ENCODE peak calls at places on chromosome 2, in seven cellular contexts. C is endodermal cell, F is BE2C, D is HL-60, B is tibial nerve, M is AG10803, G is epithelial cell of esophagus. O is an unnamed sample.

GRCh38 chr2:237319086-237319820 is 94.7 kb downstream of the COL6A3 start:
- DNase-seq in C (no peak), M (no peak), F (no peak), B (no peak), D (no peak), G (no peak), O (no peak)

GRCh38 chr2:64120928-64121327 is 23.3 kb downstream of the PELI1 start:
- DNase-seq in B (no peak), C (no peak), M (no peak), F (no peak), G (peak), D (no peak), O (no peak)

GRCh38 chr2:8543412-8544167 is 138.3 kb upstream of the ID2 start:
- DNase-seq in C (peak), M (peak), D (peak), F (peak), B (no peak), G (no peak), O (peak)

GRCh38 chr2:28432362-28432761 is 39.7 kb downstream of the FOSL2 start:
- DNase-seq in M (no peak), F (no peak), B (no peak), C (no peak), D (no peak), G (no peak), O (no peak)

GRCh38 chr2:124692707-124693106 is 667.6 kb downstream of the CNTNAP5 start:
- DNase-seq in C (no peak), D (no peak), G (no peak), M (no peak), B (peak), F (no peak), O (no peak)

GRCh38 chr2:8247905-8248622 is 433.8 kb upstream of the ID2 start:
- DNase-seq in G (no peak), M (peak), C (peak), D (no peak), F (no peak), B (peak), O (no peak)

GRCh38 chr2:168431301-168432024 is 24.6 kb upstream of the CERS6 start:
- DNase-seq in G (no peak), F (no peak), C (no peak), B (no peak), M (no peak), D (no peak), O (no peak)

GRCh38 chr2:218293715-218294429 is 1.6 kb upstream of the TMBIM1 start:
- DNase-seq in D (peak), M (no peak), C (no peak), B (no peak), G (peak), F (no peak), O (no peak)

GRCh38 chr2:9897331-9897737 is 54.1 kb downstream of the TAF1B start:
- DNase-seq in C (no peak), B (peak), D (peak), F (peak), G (peak), M (peak), O (peak)

GRCh38 chr2:122218596-122218995 is 463.1 kb downstream of the TSN start:
- DNase-seq in M (no peak), D (no peak), G (no peak), F (no peak), C (no peak), B (no peak), O (no peak)

GRCh38 chr2:73020306-73020656 is 51.2 kb downstream of the SFXN5 start:
- DNase-seq in G (no peak), B (no peak), F (no peak), M (no peak), C (no peak), D (no peak), O (peak)

GRCh38 chr2:16522031-16522818 is 143.4 kb downstream of the CYRIA start:
- DNase-seq in G (no peak), M (no peak), D (no peak), C (no peak), B (no peak), F (no peak), O (no peak)

GRCh38 chr2:74919827-74920226 is 38.6 kb upstream of the POLE4 start:
- DNase-seq in G (peak), B (peak), F (peak), D (peak), C (peak), M (no peak), O (peak)

GRCh38 chr2:130393318-130393910 is 37.6 kb downstream of the PTPN18 start:
- DNase-seq in F (no peak), G (peak), C (peak), B (no peak), M (no peak), D (no peak), O (no peak)

GRCh38 chr2:227325056-227325823 is at the start of gene MFF:
- DNase-seq in G (peak), F (peak), D (peak), B (peak), C (peak), M (peak), O (peak)

GRCh38 chr2:197097578-197098366 is 171.3 kb upstream of the PGAP1 start:
- DNase-seq in F (no peak), D (no peak), G (peak), M (peak), C (no peak), B (no peak), O (no peak)

GRCh38 chr2:14632133-14632936 is at the start of gene LRATD1:
- DNase-seq in D (no peak), G (peak), C (peak), M (peak), F (peak), B (peak), O (peak)

GRCh38 chr2:235560345-235560744 is 66.5 kb downstream of the AGAP1 start:
- DNase-seq in C (no peak), B (no peak), F (no peak), G (no peak), M (no peak), D (no peak), O (no peak)

GRCh38 chr2:144660518-144661316 is 140.8 kb upstream of the ZEB2 start:
- DNase-seq in C (no peak), G (peak), D (peak), M (peak), F (no peak), B (no peak), O (no peak)

GRCh38 chr2:152434395-152435182 is 99.6 kb downstream of the FMNL2 start:
- DNase-seq in G (no peak), M (no peak), B (no peak), D (no peak), F (no peak), C (no peak), O (no peak)

GRCh38 chr2:1650474-1650872 is 93.8 kb downstream of the PXDN start:
- DNase-seq in B (no peak), D (no peak), M (no peak), G (no peak), F (no peak), C (no peak), O (no peak)

GRCh38 chr2:200741468-200742202 is 70.1 kb upstream of the BZW1 start:
- DNase-seq in F (no peak), C (peak), M (peak), D (no peak), B (no peak), G (no peak), O (no peak)

GRCh38 chr2:60602828-60603532 is 49.5 kb upstream of the BCL11A start:
- DNase-seq in B (no peak), C (no peak), F (no peak), D (no peak), M (no peak), G (peak), O (no peak)

GRCh38 chr2:28152585-28153284 is 239.9 kb upstream of the FOSL2 start:
- DNase-seq in G (peak), C (no peak), M (peak), D (no peak), B (no peak), F (no peak), O (no peak)

GRCh38 chr2:7660816-7661215 is 743.6 kb downstream of the RNF144A start:
- DNase-seq in M (no peak), G (no peak), C (no peak), B (no peak), D (no peak), F (no peak), O (no peak)

GRCh38 chr2:110101280-110101844 is 14.3 kb downstream of the MALL start:
- DNase-seq in F (peak), G (peak), M (peak), D (no peak), B (peak), C (peak), O (peak)

GRCh38 chr2:135299656-135300244 is 231.3 kb downstream of the ZRANB3 start:
- DNase-seq in B (no peak), M (peak), C (no peak), G (peak), F (no peak), D (no peak), O (no peak)

GRCh38 chr2:38233231-38233983 is 143.7 kb downstream of the ATL2 start:
- DNase-seq in G (peak), D (no peak), M (peak), F (no peak), B (no peak), C (no peak), O (peak)

GRCh38 chr2:197054437-197054836 is 127.9 kb upstream of the PGAP1 start:
- DNase-seq in D (no peak), G (peak), F (no peak), C (no peak), M (no peak), B (no peak), O (no peak)

GRCh38 chr2:191178066-191178701 is 27.4 kb upstream of the STAT4 start:
- DNase-seq in B (no peak), C (no peak), G (peak), D (no peak), M (no peak), F (no peak), O (no peak)

GRCh38 chr2:101063753-101064502 is 61.8 kb downstream of the RPL31 start:
- DNase-seq in G (peak), C (no peak), B (no peak), M (peak), F (no peak), D (no peak), O (no peak)

GRCh38 chr2:173545364-173545734 is 190.7 kb downstream of the CDCA7 start:
- DNase-seq in C (no peak), F (no peak), M (peak), G (no peak), D (peak), B (no peak), O (no peak)

GRCh38 chr2:20159411-20159810 is 65.5 kb downstream of the SDC1 start:
- DNase-seq in D (no peak), G (no peak), B (no peak), M (no peak), C (no peak), F (no peak), O (no peak)

GRCh38 chr2:94759211-94759610 is 112.0 kb upstream of the TEKT4 start:
- DNase-seq in C (no peak), D (peak), M (no peak), F (no peak), G (no peak), B (no peak), O (no peak)
- TF ChIP-seq CTCF in C (no peak), D (no peak), M (no peak), F (no peak), G (no peak), B (no peak), O (no peak)

GRCh38 chr2:112585400-112585799 is 991 bp downstream of the CHCHD5 start:
- DNase-seq in G (no peak), D (no peak), M (no peak), C (no peak), B (no peak), F (no peak), O (no peak)
- H3K4me3 ChIP-seq in G (peak), D (peak), M (peak), C (peak), B (peak), F (peak), O (no peak)

DNA sequence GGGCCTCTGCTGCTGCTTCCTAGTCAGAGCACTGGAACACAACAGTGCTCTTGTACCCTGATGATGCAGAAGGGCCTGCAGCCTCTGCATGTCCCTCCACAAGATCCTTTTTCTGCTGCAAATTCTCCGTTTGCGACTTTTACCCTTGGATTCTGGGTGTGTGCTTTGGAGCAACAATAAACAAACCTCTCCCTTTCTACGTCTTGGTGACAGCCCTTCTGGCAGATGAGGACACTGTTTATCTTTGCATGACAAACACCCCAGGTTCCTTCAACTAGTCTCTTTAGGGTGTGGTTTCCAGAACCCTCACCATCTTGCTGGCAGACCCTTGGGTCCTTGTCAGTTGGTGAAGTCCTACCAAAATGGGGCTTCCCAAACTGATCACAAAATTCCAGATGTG is 46.8 kb upstream of the CNGA3 start:
- DNase-seq in C (no peak), M (no peak), F (no peak), B (no peak), D (no peak), G (no peak), O (no peak)
- TF ChIP-seq CTCF in C (no peak), M (no peak), F (no peak), B (no peak), D (no peak), G (no peak), O (no peak)

GRCh38 chr2:3492951-3493609 is 26.3 kb downstream of the ADI1 start:
- DNase-seq in C (peak), M (peak), D (no peak), B (peak), G (no peak), F (peak), O (peak)
- H3K4me3 ChIP-seq in C (no peak), M (no peak), D (no peak), B (peak), G (no peak), F (peak), O (no peak)

GRCh38 chr2:59182249-59182648 is 941.1 kb upstream of the FANCL start:
- DNase-seq in B (no peak), G (no peak), M (peak), F (peak), C (peak), D (no peak), O (no peak)
- TF ChIP-seq CTCF in B (no peak), G (peak), M (peak), F (peak), C (peak), D (no peak), O (no peak)

DNA sequence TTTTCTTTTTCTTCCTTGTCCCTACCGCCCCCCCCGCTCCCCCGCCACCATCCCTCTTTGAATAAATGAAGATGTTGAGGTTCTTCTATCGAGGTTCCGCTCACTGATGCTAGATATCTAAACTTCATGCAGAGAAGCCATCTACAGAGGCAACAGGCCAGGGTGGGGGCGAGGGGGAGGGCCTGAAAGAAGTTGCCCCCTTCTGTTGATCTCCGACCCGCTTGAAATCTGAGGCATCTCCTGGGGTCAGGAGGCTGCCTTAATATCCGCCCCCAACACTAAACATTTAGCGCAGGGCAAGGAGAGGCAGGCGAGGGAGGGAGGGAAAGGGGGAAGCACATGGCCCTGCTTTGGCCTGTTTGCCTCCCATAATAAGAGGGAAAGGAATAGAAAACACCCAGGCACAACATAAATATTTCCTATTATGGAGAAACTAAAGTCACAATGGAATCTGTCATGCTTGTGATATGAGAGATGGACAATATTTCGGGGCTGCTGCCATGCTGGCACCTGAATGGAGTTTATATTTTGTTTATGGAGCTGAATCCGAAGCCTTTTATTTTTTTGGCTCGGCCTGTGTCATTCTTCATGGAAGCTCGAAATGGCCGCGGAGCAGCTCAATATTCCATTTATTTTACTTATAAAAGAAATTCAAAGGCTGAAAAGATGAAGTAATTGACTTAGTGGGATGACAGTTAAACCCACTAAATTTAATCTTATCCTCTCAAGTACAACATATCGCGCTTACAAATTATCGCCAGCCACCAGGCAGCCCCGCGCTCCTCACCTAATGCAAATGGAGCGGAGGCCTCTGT is 221.1 kb downstream of the INSIG2 start:
- DNase-seq in D (no peak), G (no peak), B (no peak), M (no peak), C (no peak), F (no peak), O (no peak)
- H3K4me3 ChIP-seq in D (no peak), G (peak), B (peak), M (peak), C (peak), F (peak), O (peak)

DNA sequence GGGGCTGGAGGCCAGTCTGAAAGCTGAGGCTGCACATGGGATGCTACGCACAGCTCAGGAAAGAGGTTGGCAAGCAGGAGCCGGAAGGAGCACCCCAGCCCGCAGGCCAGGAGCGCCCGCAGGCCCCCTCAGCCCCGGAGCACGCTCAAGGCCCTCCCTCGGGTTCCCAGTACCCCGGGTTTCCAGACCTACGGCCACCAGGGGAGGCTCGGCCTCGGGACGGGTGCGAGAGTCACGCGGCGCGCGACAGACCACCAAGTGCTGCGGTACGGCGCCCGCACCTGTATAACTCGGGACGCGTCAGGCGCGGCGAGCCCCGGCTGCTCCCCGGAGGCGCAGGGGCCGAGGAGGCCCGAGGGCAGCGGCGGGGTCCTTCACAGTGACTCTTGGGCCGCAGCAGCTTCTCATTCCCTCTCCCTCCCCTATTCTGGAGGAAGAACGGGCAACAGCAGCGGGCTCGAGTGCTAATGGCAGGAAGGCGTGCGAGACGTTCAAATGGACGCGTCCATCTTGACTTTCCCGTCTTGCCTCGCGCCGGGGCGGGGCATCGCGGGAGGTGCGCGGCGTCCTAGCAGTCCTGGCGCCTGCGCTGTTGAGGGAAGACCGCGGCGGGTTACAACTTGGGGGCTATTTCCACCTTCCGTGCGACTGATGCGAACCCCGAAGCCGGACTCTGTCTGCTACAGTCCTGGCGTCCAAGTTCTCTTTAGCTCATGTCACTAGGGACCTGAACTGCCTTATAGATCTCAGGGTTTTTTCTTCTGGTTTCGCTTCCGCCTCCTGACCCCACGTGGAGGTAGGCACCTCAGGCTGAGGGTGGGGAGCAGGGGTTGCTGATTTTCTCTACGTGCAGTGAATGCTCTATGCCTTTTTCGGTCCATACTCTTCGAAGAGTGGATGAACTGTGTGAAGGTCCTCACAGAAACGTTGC is at the start of gene ANAPC1:
- DNase-seq in B (peak), G (peak), M (peak), F (peak), C (peak), D (peak), O (peak)
- TF ChIP-seq CTCF in B (no peak), G (no peak), M (no peak), F (no peak), C (peak), D (no peak), O (no peak)

DNA sequence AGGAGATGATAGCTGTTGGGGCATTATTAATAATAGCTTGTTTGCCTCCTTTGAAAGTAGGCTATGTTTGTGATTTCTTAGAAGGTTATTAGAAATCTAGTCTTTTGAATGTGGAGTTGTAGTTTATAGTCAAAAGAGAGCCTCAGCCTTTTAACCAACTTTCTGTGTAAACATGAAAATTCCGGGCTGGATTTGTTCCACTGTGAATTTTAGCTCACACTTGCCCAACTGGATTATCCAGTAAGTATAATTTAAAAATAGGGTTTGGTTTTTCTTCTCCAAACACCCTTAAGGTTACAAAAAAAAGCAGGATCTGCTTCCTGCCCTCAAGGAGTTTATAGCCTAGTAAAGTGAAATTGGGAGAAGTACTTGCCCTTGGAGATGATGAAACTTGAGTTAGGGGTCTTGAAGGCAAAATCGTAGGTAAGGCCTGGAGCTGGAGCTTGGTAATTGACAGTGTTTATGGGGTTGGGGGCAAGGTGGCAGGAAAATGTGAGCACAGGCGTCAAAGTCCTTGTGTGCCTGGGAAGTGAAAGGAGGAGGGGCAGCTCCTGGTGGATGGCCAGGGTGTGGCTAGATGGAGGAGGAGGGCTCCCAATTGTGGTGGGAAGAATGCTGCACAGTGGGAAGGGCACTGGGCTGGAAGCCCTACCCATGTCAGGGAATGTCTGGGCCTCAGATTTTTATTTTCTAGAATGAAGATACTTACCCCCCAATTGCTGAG is 21.3 kb downstream of the ITGA6 start:
- DNase-seq in F (no peak), G (no peak), M (no peak), D (no peak), C (no peak), B (no peak), O (no peak)
- H3K4me3 ChIP-seq in F (no peak), G (no peak), M (no peak), D (no peak), C (no peak), B (no peak), O (no peak)

GRCh38 chr2:193240752-193241151 is 1046.0 kb upstream of the TMEFF2 start:
- DNase-seq in B (no peak), D (no peak), C (no peak), G (peak), F (no peak), M (no peak), O (no peak)
- TF ChIP-seq CTCF in B (no peak), D (no peak), C (peak), G (peak), F (peak), M (no peak), O (no peak)